ENCODE peak calls at places on chromosomes 3 and 15, in six cellular contexts. P is amniotic epithelial cell; J is occipital lobe; Z is stimulated activated CD8-positive, alpha-beta memory T cell treated with anti-CD3 and anti-CD28 coated beads, Interleukin-15, amount 100 ng/mL, for 24 hours; B is left ventricle myocardium inferior; Y is lung. K is an unnamed sample.

GRCh38 chr15:77251662-77252061 is 168.2 kb downstream of the PEAK1 start:
- DNase-seq in P (peak), J (no peak), B (no peak), Z (no peak), Y (no peak), K (no peak)

GRCh38 chr15:100430381-100430780 is 88.6 kb upstream of the ADAMTS17 start:
- DNase-seq in Y (no peak), Z (no peak), B (no peak), P (no peak), J (no peak), K (no peak)

GRCh38 chr3:125004196-125004595 is 51.6 kb downstream of the HEG1 start:
- DNase-seq in P (peak), Y (no peak), Z (no peak), B (no peak), J (no peak), K (no peak)

GRCh38 chr3:28799084-28799483 is 450.5 kb upstream of the AZI2 start:
- DNase-seq in J (no peak), P (peak), B (no peak), Z (no peak), Y (no peak), K (no peak)

GRCh38 chr15:70475439-70475781 is 287.9 kb downstream of the UACA start:
- DNase-seq in Y (no peak), P (no peak), Z (no peak), J (no peak), B (no peak), K (no peak)

GRCh38 chr3:125145751-125146475 is 66.6 kb downstream of the SLC12A8 start:
- DNase-seq in B (no peak), P (no peak), Y (no peak), J (no peak), Z (no peak), K (no peak)

GRCh38 chr3:61853912-61854311 is 292.5 kb downstream of the PTPRG start:
- DNase-seq in B (no peak), Y (no peak), P (no peak), Z (no peak), J (no peak), K (no peak)

GRCh38 chr15:98881526-98882517 is 125.8 kb downstream of the PGPEP1L start:
- DNase-seq in J (no peak), B (no peak), P (peak), Y (no peak), Z (no peak), K (no peak)

GRCh38 chr15:48644498-48644826 is 1.0 kb downstream of the FBN1 start:
- DNase-seq in J (peak), B (peak), Z (no peak), P (no peak), Y (no peak), K (no peak)

K was measured in T1000.